ENCODE peak calls at places on chromosomes 2 and 18, in seven cellular contexts. B is lower lobe of right lung, Q is PC-9, V is left lung, X is Calu3, E is NB4, K is A549. D is an unnamed sample.

GRCh38 chr2:213108308-213108707 is 43.1 kb downstream of the IKZF2 start:
- DNase-seq in B (no peak), Q (no peak), V (no peak), X (no peak), E (no peak), K (no peak), D (no peak)

GRCh38 chr2:64454316-64455030 is 511 bp downstream of the LGALSL start:
- DNase-seq in B (peak; percentile 70), Q (peak; percentile 61), V (peak; percentile 46), X (peak; percentile 56), E (peak; percentile 64), K (peak; percentile 68), D (peak; percentile 82)

GRCh38 chr18:22846088-22846683 is 86.9 kb upstream of the RBBP8 start:
- DNase-seq in B (no peak), Q (no peak), V (no peak), X (no peak), E (peak; percentile 45), K (peak; percentile 26), D (peak; percentile 24)

GRCh38 chr2:159010340-159010739 is 41.9 kb downstream of the TANC1 start:
- DNase-seq in B (no peak), Q (no peak), V (no peak), X (no peak), E (no peak), K (no peak), D (no peak)

GRCh38 chr2:126911111-126911796 is 12.6 kb downstream of the TEX51 start:
- DNase-seq in B (no peak), Q (no peak), V (no peak), X (no peak), E (no peak), K (no peak), D (no peak)

GRCh38 chr2:233053928-233054774 is 6.0 kb upstream of the INPP5D start:
- DNase-seq in B (peak; percentile 79), Q (peak; percentile 64), V (peak; percentile 60), X (peak; percentile 83), E (peak; percentile 70), K (peak; percentile 84), D (peak; percentile 89)

GRCh38 chr18:42087876-42088275 is 132.8 kb downstream of the PIK3C3 start:
- DNase-seq in B (no peak), Q (peak; percentile 3), V (no peak), X (peak; percentile 21), E (no peak), K (no peak), D (no peak)

GRCh38 chr2:102350118-102350793 is 5.3 kb upstream of the IL18R1 start:
- DNase-seq in B (no peak), Q (no peak), V (no peak), X (no peak), E (peak; percentile 43), K (no peak), D (no peak)

GRCh38 chr18:6994053-6994452 is 123.5 kb downstream of the LAMA1 start:
- DNase-seq in B (no peak), Q (no peak), V (no peak), X (no peak), E (no peak), K (no peak), D (no peak)

GRCh38 chr2:134670955-134671354 is 47.8 kb downstream of the TMEM163 start:
- DNase-seq in B (peak; percentile 78), Q (no peak), V (peak; percentile 72), X (peak; percentile 42), E (no peak), K (no peak), D (no peak)

GRCh38 chr2:128376241-128377041 is 57.8 kb upstream of the HS6ST1 start:
- DNase-seq in B (peak; percentile 39), Q (no peak), V (peak; percentile 31), X (no peak), E (peak; percentile 44), K (no peak), D (no peak)

GRCh38 chr2:27099334-27099955 is 12.9 kb downstream of the KHK start:
- DNase-seq in B (no peak), Q (no peak), V (no peak), X (no peak), E (no peak), K (no peak), D (no peak)

GRCh38 chr2:234422242-234422641 is 74.6 kb downstream of the ARL4C start:
- DNase-seq in B (no peak), Q (peak; percentile 76), V (no peak), X (peak; percentile 55), E (no peak), K (peak; percentile 85), D (no peak)

GRCh38 chr2:74556159-74556558 is 1.6 kb downstream of the DOK1 start:
- DNase-seq in B (no peak), Q (no peak), V (no peak), X (no peak), E (no peak), K (no peak), D (no peak)

GRCh38 chr18:48134609-48135008 is 204.2 kb upstream of the SMAD2 start:
- DNase-seq in B (no peak), Q (no peak), V (no peak), X (no peak), E (no peak), K (no peak), D (no peak)

GRCh38 chr2:140589696-140590095 is 1541.1 kb downstream of the LRP1B start:
- DNase-seq in B (no peak), Q (no peak), V (no peak), X (no peak), E (no peak), K (no peak), D (no peak)

GRCh38 chr18:1252534-1252933 is 347.9 kb downstream of the ADCYAP1 start:
- DNase-seq in B (no peak), Q (no peak), V (no peak), X (no peak), E (no peak), K (no peak), D (no peak)

GRCh38 chr18:67035026-67035425 is 431.1 kb upstream of the CDH19 start:
- DNase-seq in B (no peak), Q (no peak), V (no peak), X (no peak), E (no peak), K (no peak), D (no peak)

GRCh38 chr18:61388010-61388409 is 54.8 kb downstream of the CDH20 start:
- DNase-seq in B (no peak), Q (no peak), V (no peak), X (no peak), E (no peak), K (no peak), D (no peak)

GRCh38 chr18:45954070-45954712 is 12.9 kb downstream of the EPG5 start:
- DNase-seq in B (no peak), Q (no peak), V (no peak), X (no peak), E (no peak), K (no peak), D (no peak)

GRCh38 chr2:109133746-109134145 is 4.7 kb downstream of the SH3RF3 start:
- DNase-seq in B (no peak), Q (no peak), V (no peak), X (no peak), E (no peak), K (no peak), D (no peak)

GRCh38 chr2:207163815-207164747 is 1.7 kb downstream of the KLF7 start:
- DNase-seq in B (peak; percentile 74), Q (peak; percentile 7), V (peak; percentile 67), X (peak; percentile 40), E (peak; percentile 21), K (peak; percentile 21), D (no peak)

GRCh38 chr2:98617149-98617548 is 8.8 kb downstream of the UNC50 start:
- DNase-seq in B (no peak), Q (no peak), V (no peak), X (no peak), E (no peak), K (no peak), D (no peak)

GRCh38 chr2:98614024-98614739 is 5.8 kb downstream of the UNC50 start:
- DNase-seq in B (no peak), Q (no peak), V (no peak), X (no peak), E (no peak), K (no peak), D (no peak)

GRCh38 chr2:98615481-98615880 is 7.1 kb downstream of the UNC50 start:
- DNase-seq in B (no peak), Q (no peak), V (no peak), X (no peak), E (peak; percentile 44), K (no peak), D (no peak)
- TF ChIP-seq CTCF in B (no peak), Q (no peak), V (no peak), X (no peak), E (peak; percentile 27), K (no peak), D (no peak)

GRCh38 chr2:181891258-181891965 is at the start of gene ITPRID2:
- DNase-seq in B (peak; percentile 94), Q (peak; percentile 96), V (peak; percentile 91), X (peak; percentile 92), E (peak; percentile 95), K (peak; percentile 69), D (peak; percentile 96)
- TF ChIP-seq CTCF in B (no peak), Q (peak; percentile 48), V (no peak), X (peak; percentile 28), E (no peak), K (no peak), D (peak; percentile 34)

DNA sequence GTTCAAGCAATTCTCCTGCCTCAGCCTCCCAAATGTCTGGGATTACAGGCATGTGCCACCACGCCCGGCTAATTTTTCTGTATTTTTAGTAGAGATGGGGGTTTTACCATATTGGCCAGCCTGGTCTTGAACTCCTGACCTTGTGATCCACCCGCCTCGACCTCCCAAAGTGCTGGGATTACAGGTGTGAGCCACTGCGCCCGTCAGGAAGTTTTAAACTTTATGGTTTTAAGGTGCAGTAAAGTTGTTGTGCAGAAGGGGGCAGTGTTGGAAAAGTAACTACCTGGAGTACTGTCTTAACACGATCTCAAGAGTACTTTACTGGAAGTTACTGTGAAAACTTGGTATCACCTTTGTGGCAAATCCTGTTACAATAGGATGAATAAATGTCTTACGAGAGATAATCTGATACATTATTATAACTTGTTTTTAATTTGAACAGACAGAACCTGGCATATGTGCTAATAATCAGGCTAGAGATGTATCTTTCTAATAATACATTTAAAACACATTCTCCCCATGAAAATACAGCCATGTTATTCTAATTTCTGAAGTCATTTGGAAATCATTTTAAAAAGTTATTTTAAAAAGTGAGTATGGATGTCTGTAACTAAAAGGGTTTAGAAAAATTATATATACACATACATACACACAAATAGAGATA is 10.8 kb downstream of the SPDYA start:
- DNase-seq in B (no peak), Q (peak; percentile 50), V (no peak), X (peak; percentile 74), E (peak; percentile 79), K (peak; percentile 50), D (peak; percentile 50)
- TF ChIP-seq CTCF in B (peak; percentile 65), Q (peak; percentile 81), V (peak; percentile 50), X (peak; percentile 53), E (peak; percentile 43), K (peak; percentile 86), D (peak; percentile 65)

DNA sequence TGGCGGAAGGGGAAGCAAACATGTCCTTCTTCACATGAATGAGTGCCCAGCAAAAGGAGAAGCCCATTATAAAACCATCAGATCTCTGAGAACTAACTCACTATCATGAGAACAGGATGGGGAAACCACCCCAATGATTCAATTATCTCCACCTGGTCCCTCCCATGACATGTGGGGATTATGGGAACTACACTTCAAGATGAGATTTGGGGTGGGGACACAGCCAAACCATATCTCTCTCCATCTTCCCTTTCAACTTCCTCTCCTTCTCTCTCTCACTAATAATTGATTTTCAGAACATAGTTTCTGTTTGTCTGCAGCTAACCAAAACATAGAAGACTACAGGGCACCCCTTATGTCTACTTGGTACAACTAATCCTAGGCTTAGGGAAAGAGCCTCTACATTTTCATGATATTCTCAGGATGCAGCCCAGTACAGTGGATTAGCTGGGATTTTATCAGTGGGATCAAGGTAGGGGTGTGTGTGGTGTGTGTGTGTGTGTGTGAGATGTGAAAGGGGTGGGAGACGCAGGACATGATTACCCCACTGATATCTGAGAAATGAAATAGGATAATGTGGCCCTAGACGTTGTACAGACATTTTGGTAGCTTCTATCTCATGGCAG is 2.8 kb upstream of the ATF2 start:
- DNase-seq in B (no peak), Q (no peak), V (no peak), X (no peak), E (peak; percentile 30), K (no peak), D (no peak)
- TF ChIP-seq CTCF in B (no peak), Q (no peak), V (no peak), X (no peak), E (no peak), K (no peak), D (no peak)

D was measured in GM10248.